ENCODE peak calls at places on chromosome 5, in six cellular contexts. H, M, T, E, F and J are unnamed samples.

GRCh38 chr5:76990899-76991475 is 38.1 kb downstream of the CRHBP start:
- DNase-seq in H (no peak), M (no peak), T (no peak), E (no peak), F (no peak), J (no peak)

GRCh38 chr5:171773106-171773505 is 12.5 kb upstream of the SMIM23 start:
- DNase-seq in H (no peak), M (no peak), T (no peak), E (no peak), F (no peak), J (no peak)

GRCh38 chr5:171975262-171975876 is 31.1 kb downstream of the FBXW11 start:
- DNase-seq in H (no peak), M (no peak), T (no peak), E (no peak), F (peak; percentile 59), J (no peak)

GRCh38 chr5:150801117-150801927 is 22.8 kb downstream of the SMIM3 start:
- DNase-seq in H (no peak), M (no peak), T (no peak), E (no peak), F (peak; percentile 82), J (no peak)

GRCh38 chr5:141692919-141693848 is 11.2 kb upstream of the ARAP3 start:
- DNase-seq in H (peak; percentile 33), M (peak; percentile 65), T (no peak), E (no peak), F (peak; percentile 72), J (peak; percentile 40)

GRCh38 chr5:11607944-11608343 is 296.3 kb downstream of the CTNND2 start:
- DNase-seq in H (no peak), M (no peak), T (no peak), E (no peak), F (no peak), J (no peak)

GRCh38 chr5:86983208-86983607 is 284.5 kb upstream of the RASA1 start:
- DNase-seq in H (no peak), M (no peak), T (no peak), E (no peak), F (no peak), J (no peak)

GRCh38 chr5:72224946-72225427 is 95.1 kb downstream of the MRPS27 start:
- DNase-seq in H (no peak), M (no peak), T (no peak), E (no peak), F (peak; percentile 66), J (no peak)

GRCh38 chr5:26881901-26882300 is 156.5 kb downstream of the CDH9 start:
- DNase-seq in H (no peak), M (no peak), T (no peak), E (no peak), F (no peak), J (no peak)

GRCh38 chr5:431001-431710 is 11.8 kb upstream of the EXOC3 start:
- DNase-seq in H (no peak), M (peak; percentile 22), T (peak; percentile 83), E (peak; percentile 14), F (peak; percentile 38), J (peak; percentile 47)

GRCh38 chr5:81182396-81183390 is 50.4 kb upstream of the CKMT2 start:
- DNase-seq in H (no peak), M (no peak), T (no peak), E (no peak), F (no peak), J (no peak)

GRCh38 chr5:87722286-87722685 is 309.6 kb upstream of the CCNH start:
- DNase-seq in H (no peak), M (no peak), T (no peak), E (no peak), F (no peak), J (no peak)

GRCh38 chr5:145375521-145375920 is 459.6 kb downstream of the PRELID2 start:
- DNase-seq in H (no peak), M (no peak), T (no peak), E (no peak), F (no peak), J (no peak)

GRCh38 chr5:53479656-53480473 is 564 bp upstream of the FST start:
- DNase-seq in H (no peak), M (no peak), T (peak; percentile 92), E (peak; percentile 54), F (no peak), J (no peak)

GRCh38 chr5:43658499-43658898 is 55.5 kb downstream of the NNT start:
- DNase-seq in H (no peak), M (no peak), T (no peak), E (no peak), F (peak; percentile 87), J (no peak)

GRCh38 chr5:65926893-65927292 is 518 bp downstream of the ERBIN start:
- DNase-seq in H (no peak), M (peak; percentile 1), T (no peak), E (no peak), F (no peak), J (no peak)

GRCh38 chr5:161230222-161230621 is 316.3 kb downstream of the GABRB2 start:
- DNase-seq in H (no peak), M (no peak), T (no peak), E (peak; percentile 70), F (no peak), J (peak; percentile 42)

GRCh38 chr5:54516051-54516645 is 1.4 kb upstream of the SNX18 start:
- DNase-seq in H (no peak), M (no peak), T (no peak), E (no peak), F (no peak), J (no peak)

GRCh38 chr5:148765061-148765460 is 61.4 kb upstream of the ADRB2 start:
- DNase-seq in H (no peak), M (no peak), T (no peak), E (no peak), F (no peak), J (no peak)

GRCh38 chr5:149126898-149127297 is 14.4 kb upstream of the ABLIM3 start:
- DNase-seq in H (no peak), M (no peak), T (no peak), E (no peak), F (peak; percentile 77), J (no peak)

GRCh38 chr5:57368010-57368409 is 114.6 kb downstream of the ACTBL2 start:
- DNase-seq in H (no peak), M (no peak), T (no peak), E (no peak), F (peak; percentile 41), J (no peak)

GRCh38 chr5:107324071-107324470 is 346.7 kb downstream of the EFNA5 start:
- DNase-seq in H (no peak), M (no peak), T (no peak), E (no peak), F (no peak), J (no peak)

GRCh38 chr5:171420429-171421231 is 1.2 kb downstream of the FGF18 start:
- DNase-seq in H (no peak), M (no peak), T (peak; percentile 87), E (peak; percentile 81), F (peak; percentile 78), J (no peak)

GRCh38 chr5:179680780-179681411 is at the start of gene CBY3:
- DNase-seq in H (no peak), M (no peak), T (no peak), E (no peak), F (peak; percentile 53), J (no peak)

GRCh38 chr5:148352696-148353095 is 17.3 kb downstream of the SPINK9 start:
- DNase-seq in H (no peak), M (no peak), T (no peak), E (no peak), F (peak; percentile 1), J (no peak)

GRCh38 chr5:154966081-154966841 is 25.4 kb downstream of the MRPL22 start:
- DNase-seq in H (no peak), M (no peak), T (no peak), E (no peak), F (no peak), J (no peak)

GRCh38 chr5:14834584-14835540 is 36.7 kb downstream of the ANKH start:
- DNase-seq in H (no peak), M (no peak), T (no peak), E (no peak), F (no peak), J (no peak)

GRCh38 chr5:155616779-155617392 is 603.3 kb downstream of the KIF4B start:
- DNase-seq in H (peak; percentile 31), M (peak; percentile 27), T (no peak), E (no peak), F (no peak), J (no peak)

GRCh38 chr5:149397530-149397929 is 18.4 kb upstream of the IL17B start:
- DNase-seq in H (no peak), M (no peak), T (no peak), E (no peak), F (peak; percentile 99), J (no peak)